ENCODE peak calls at places on chromosome 19, in ten cellular contexts. L, D, N, J, I, F, C, R, V and W are unnamed samples.
A peak's percentile ranks its signal among the peaks of the same experiment; 100 is the strongest.

GRCh38 chr19:1355974-1356865 is 27.5 kb upstream of the NDUFS7 start:
- DNase-seq in N (no peak), J (peak; percentile 30), D (no peak), V (no peak), C (no peak), I (no peak), F (no peak), R (no peak), L (peak; percentile 70), W (no peak)

GRCh38 chr19:1106841-1107654 is 3.3 kb downstream of the GPX4 start:
- DNase-seq in L (no peak), C (no peak), I (no peak), V (no peak), F (no peak), J (peak; percentile 51), R (no peak), D (no peak), N (no peak), W (no peak)

GRCh38 chr19:3608750-3609322 is 2.2 kb upstream of the TBXA2R start:
- DNase-seq in V (no peak), I (peak; percentile 70), J (no peak), L (no peak), R (no peak), C (peak; percentile 33), F (no peak), N (no peak), D (no peak), W (no peak)

GRCh38 chr19:1063030-1063908 is 3.7 kb upstream of the ARHGAP45 start:
- DNase-seq in D (peak; percentile 66), C (no peak), N (peak; percentile 72), L (no peak), V (peak; percentile 68), J (no peak), F (no peak), R (peak; percentile 72), I (no peak), W (no peak)

GRCh38 chr19:42150353-42150752 is 18.1 kb upstream of the POU2F2 start:
- DNase-seq in N (no peak), V (no peak), J (no peak), F (no peak), I (no peak), D (no peak), C (no peak), L (no peak), R (no peak), W (no peak)

GRCh38 chr19:56253737-56254136 is 18.8 kb upstream of the EDDM13 start:
- DNase-seq in I (no peak), F (no peak), N (no peak), C (no peak), D (peak; percentile 20), J (peak; percentile 74), V (peak; percentile 37), L (peak; percentile 37), R (no peak), W (no peak)

GRCh38 chr19:14563989-14564650 is 7.7 kb downstream of the NDUFB7 start:
- DNase-seq in I (no peak), D (peak; percentile 30), C (peak; percentile 94), N (peak; percentile 19), R (peak; percentile 71), L (peak; percentile 50), J (no peak), V (peak; percentile 38), F (no peak), W (no peak)

GRCh38 chr19:48543121-48543710 is 8.8 kb upstream of the SULT2B1 start:
- DNase-seq in J (peak; percentile 11), C (peak; percentile 93), N (no peak), F (no peak), I (no peak), R (no peak), V (no peak), L (peak; percentile 36), D (no peak), W (no peak)

GRCh38 chr19:18851673-18852325 is 20.0 kb downstream of the UPF1 start:
- DNase-seq in N (no peak), V (no peak), J (no peak), L (no peak), C (peak; percentile 46), F (no peak), R (no peak), I (no peak), D (no peak), W (no peak)

GRCh38 chr19:18852634-18853033 is 20.9 kb downstream of the UPF1 start:
- DNase-seq in J (no peak), N (no peak), D (no peak), I (no peak), L (no peak), F (no peak), R (no peak), C (peak; percentile 36), V (no peak), W (no peak)

GRCh38 chr19:18849838-18850400 is 18.2 kb downstream of the UPF1 start:
- DNase-seq in C (no peak), L (no peak), R (no peak), D (no peak), N (no peak), F (no peak), V (no peak), J (no peak), I (no peak), W (no peak)

GRCh38 chr19:18848860-18849661 is 17.3 kb downstream of the UPF1 start:
- DNase-seq in J (peak; percentile 67), R (peak; percentile 74), D (no peak), L (no peak), N (no peak), I (peak; percentile 80), V (no peak), F (no peak), C (peak; percentile 55), W (peak; percentile 71)

DNA sequence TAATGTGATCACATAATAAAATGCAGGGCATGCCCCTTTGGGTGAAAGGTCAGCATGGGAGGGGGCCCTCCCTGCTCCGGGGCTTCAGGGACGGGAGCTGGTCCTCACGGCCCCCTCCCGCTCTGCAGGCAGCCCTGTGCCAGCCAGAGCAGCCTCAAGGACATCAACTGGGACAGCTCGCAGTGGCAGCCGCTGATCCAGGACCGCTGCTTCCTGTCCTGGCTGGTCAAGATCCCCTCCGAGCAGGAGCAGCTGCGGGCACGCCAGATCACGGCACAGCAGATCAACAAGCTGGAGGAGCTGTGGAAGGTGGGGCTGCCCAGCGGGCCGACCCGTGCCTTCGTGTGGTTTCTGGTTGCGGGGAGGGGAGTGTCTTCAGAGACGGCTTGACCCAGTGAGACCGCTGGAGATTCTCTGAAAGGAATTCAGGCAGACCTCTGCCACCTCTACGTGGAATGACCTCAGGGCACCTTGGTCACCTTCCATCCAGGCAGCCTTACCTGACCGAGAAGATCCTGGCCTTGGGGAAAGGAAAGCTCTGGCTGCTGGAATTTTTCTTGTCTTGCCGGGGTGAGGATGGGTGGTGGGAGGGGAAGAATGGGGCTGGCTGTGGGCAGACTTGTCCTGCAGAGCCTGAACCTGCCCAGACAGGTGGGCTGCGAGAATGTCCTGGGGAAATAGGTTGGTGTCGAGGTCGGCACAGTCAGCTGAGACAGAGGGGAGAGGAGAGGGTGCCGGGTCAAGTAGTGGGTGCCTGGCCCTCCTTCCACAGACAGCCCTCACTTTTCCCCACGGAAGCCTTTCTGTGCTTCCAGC is 19.0 kb downstream of the UPF1 start:
- DNase-seq in N (no peak), L (no peak), F (no peak), C (peak; percentile 56), J (no peak), D (no peak), V (no peak), R (peak; percentile 73), I (no peak), W (no peak)
- H3K27ac ChIP-seq in N (no peak overlapping the region), L (no peak overlapping the region), F (no peak overlapping the region), C (no peak overlapping the region), J (no peak overlapping the region), D (no peak overlapping the region), V (no peak overlapping the region), R (peak overlapping the region; percentile 75), I (peak overlapping the region; percentile 87), W (no peak overlapping the region)

DNA sequence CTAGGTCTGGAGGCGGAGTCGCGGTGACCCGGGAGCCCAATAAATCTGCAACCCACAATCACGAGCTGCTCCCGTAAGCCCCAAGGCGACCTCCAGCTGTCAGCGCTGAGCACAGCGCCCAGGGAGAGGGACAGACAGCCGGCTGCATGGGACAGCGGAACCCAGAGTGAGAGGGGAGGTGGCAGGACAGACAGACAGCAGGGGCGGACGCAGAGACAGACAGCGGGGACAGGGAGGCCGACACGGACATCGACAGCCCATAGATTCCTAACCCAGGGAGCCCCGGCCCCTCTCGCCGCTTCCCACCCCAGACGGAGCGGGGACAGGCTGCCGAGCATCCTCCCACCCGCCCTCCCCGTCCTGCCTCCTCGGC is at the start of gene SLC5A5:
- DNase-seq in J (no peak), F (no peak), I (no peak), L (no peak), C (no peak), R (no peak), D (peak; percentile 28), V (no peak), N (no peak), W (no peak)
- H3K27me3 ChIP-seq in J (peaks cover 44% of the 10 kb centered on the region), F (peaks cover 2% of the 10 kb centered on the region), I (peaks cover 56% of the 10 kb centered on the region), L (peaks cover 30% of the 10 kb centered on the region), C (peaks cover 43% of the 10 kb centered on the region), R (no peaks in the 10 kb centered on the region), D (no peaks in the 10 kb centered on the region), V (no peaks in the 10 kb centered on the region), N (no peaks in the 10 kb centered on the region), W (no peaks in the 10 kb centered on the region)

GRCh38 chr19:49953376-49953775 is 7.6 kb downstream of the SIGLEC11 start:
- DNase-seq in C (no peak), L (no peak), N (no peak), I (no peak), J (no peak), V (no peak), D (no peak), R (no peak), F (no peak), W (no peak)
- H3K4me1 ChIP-seq in C (no peaks in the 10 kb centered on the region), L (no peaks in the 10 kb centered on the region), N (no peaks in the 10 kb centered on the region), I (peaks cover 41% of the 10 kb centered on the region), J (peaks cover 5% of the 10 kb centered on the region), V (no peaks in the 10 kb centered on the region), D (no peaks in the 10 kb centered on the region), R (peaks cover 35% of the 10 kb centered on the region), F (peaks cover 10% of the 10 kb centered on the region), W (no peaks in the 10 kb centered on the region)

GRCh38 chr19:33414667-33415605 is 41.4 kb downstream of the CEBPG start:
- DNase-seq in I (no peak), N (no peak), D (no peak), F (no peak), J (no peak), R (no peak), L (no peak), C (no peak), V (no peak), W (no peak)

GRCh38 chr19:33417751-33418150 is 44.2 kb downstream of the CEBPG start:
- DNase-seq in L (no peak), I (no peak), N (no peak), C (no peak), D (no peak), R (no peak), J (no peak), F (no peak), V (no peak), W (no peak)

GRCh38 chr19:33413868-33414666 is 40.6 kb downstream of the CEBPG start:
- DNase-seq in I (no peak), F (no peak), V (no peak), R (no peak), N (no peak), D (no peak), C (no peak), L (no peak), J (no peak), W (no peak)

GRCh38 chr19:33418461-33418860 is 45.0 kb downstream of the CEBPG start:
- DNase-seq in R (no peak), I (no peak), D (no peak), J (no peak), N (no peak), V (no peak), C (no peak), F (no peak), L (no peak), W (no peak)

GRCh38 chr19:33416307-33417215 is 43.1 kb downstream of the CEBPG start:
- DNase-seq in I (peak; percentile 45), R (peak; percentile 77), C (peak; percentile 74), L (peak; percentile 61), N (peak; percentile 52), D (peak; percentile 43), J (peak; percentile 63), F (peak; percentile 50), V (peak; percentile 61), W (peak; percentile 85)
- H3K27ac ChIP-seq in I (no peak overlapping the region), R (no peak overlapping the region), C (no peak overlapping the region), L (no peak overlapping the region), N (no peak overlapping the region), D (no peak overlapping the region), J (no peak overlapping the region), F (no peak overlapping the region), V (no peak overlapping the region), W (no peak overlapping the region)